ENCODE peak calls at places on chromosomes 7 and 10, in nine cellular contexts. S is BJ, X is H9, W is PC-3, D is HCT116, Y is gastrocnemius medialis, R is heart right ventricle, Z is sigmoid colon, O is thoracic aorta. F is an unnamed sample.
A peak's percentile ranks its signal among the peaks of the same experiment; 100 is the strongest.

GRCh38 chr10:79313911-79314439 is 33.3 kb upstream of the PPIF start:
- DNase-seq in S (no peak), Y (no peak), R (no peak), Z (no peak), O (no peak), D (no peak), X (no peak), W (no peak), F (no peak)

GRCh38 chr7:19665399-19666008 is 43.3 kb downstream of the POLR1F start:
- DNase-seq in S (no peak), Y (no peak), O (no peak), D (peak; percentile 12), Z (no peak), R (no peak), X (no peak), W (peak; percentile 50), F (no peak)

GRCh38 chr7:34991938-34992840 is 45.1 kb downstream of the DPY19L1 start:
- DNase-seq in Y (no peak), X (no peak), R (no peak), O (no peak), D (peak; percentile 39), S (no peak), Z (no peak), W (peak; percentile 75), F (no peak)

GRCh38 chr10:77264107-77264506 is 373.5 kb downstream of the KCNMA1 start:
- DNase-seq in S (no peak), O (no peak), X (no peak), D (no peak), W (peak; percentile 65), Z (no peak), Y (no peak), R (no peak), F (no peak)

GRCh38 chr10:1367938-1368697 is 311.9 kb downstream of the WDR37 start:
- DNase-seq in O (no peak), R (no peak), S (no peak), D (no peak), Y (no peak), Z (no peak), W (no peak), X (no peak), F (no peak)

GRCh38 chr10:97596101-97597055 is 6.9 kb downstream of the C10orf62 start:
- DNase-seq in Y (peak; percentile 76), Z (peak; percentile 89), S (peak; percentile 55), R (no peak), O (peak; percentile 63), D (peak; percentile 65), W (peak; percentile 69), X (no peak), F (peak; percentile 72)

GRCh38 chr7:157281221-157281998 is 55.4 kb upstream of the DNAJB6 start:
- DNase-seq in Z (no peak), S (no peak), O (no peak), Y (no peak), D (no peak), W (no peak), R (no peak), X (no peak), F (no peak)

GRCh38 chr7:128010392-128011078 is 20.7 kb downstream of the LRRC4 start:
- DNase-seq in R (no peak), S (no peak), Y (no peak), D (no peak), Z (no peak), X (no peak), O (no peak), W (no peak), F (no peak)

GRCh38 chr10:104435822-104436221 is 82.2 kb downstream of the CFAP58 start:
- DNase-seq in S (peak; percentile 29), Y (no peak), X (no peak), D (no peak), R (no peak), O (no peak), W (no peak), Z (no peak), F (no peak)

GRCh38 chr10:97000487-97001182 is 168.5 kb downstream of the LCOR start:
- DNase-seq in W (peak; percentile 70), O (no peak), X (peak; percentile 65), R (no peak), Z (no peak), Y (no peak), S (no peak), D (no peak), F (no peak)

GRCh38 chr7:114087674-114088539 is 169.1 kb upstream of the PPP1R3A start:
- DNase-seq in R (no peak), W (no peak), D (no peak), S (no peak), Y (peak; percentile 32), Z (peak; percentile 64), X (peak; percentile 52), O (no peak), F (no peak)

GRCh38 chr10:48577158-48577557 is 27.7 kb downstream of the ARHGAP22 start:
- DNase-seq in O (no peak), S (no peak), Z (no peak), Y (no peak), X (peak; percentile 4), W (no peak), D (no peak), R (no peak), F (no peak)

GRCh38 chr10:13382759-13383753 is 35.0 kb upstream of the SEPHS1 start:
- DNase-seq in W (peak; percentile 34), Y (no peak), S (no peak), D (no peak), O (no peak), Z (peak; percentile 12), R (no peak), X (peak; percentile 53), F (no peak)

GRCh38 chr10:18501198-18501597 is 150.2 kb downstream of the NSUN6 start:
- DNase-seq in X (no peak), Y (no peak), D (no peak), R (no peak), S (no peak), Z (no peak), O (no peak), W (peak; percentile 47), F (peak; percentile 43)

GRCh38 chr7:151310578-151310977 is 31.0 kb upstream of the NUB1 start:
- DNase-seq in S (no peak), X (no peak), W (peak; percentile 52), D (no peak), Z (no peak), R (no peak), Y (no peak), O (no peak), F (no peak)

GRCh38 chr10:91616124-91616523 is 16.7 kb downstream of the PPP1R3C start:
- DNase-seq in S (no peak), D (no peak), X (no peak), Z (no peak), O (no peak), Y (no peak), W (no peak), R (no peak), F (no peak)

GRCh38 chr10:100506596-100507356 is 12.9 kb downstream of the SEC31B start:
- DNase-seq in R (no peak), Z (no peak), S (no peak), Y (no peak), X (no peak), O (no peak), D (no peak), W (peak; percentile 70), F (no peak)

GRCh38 chr10:125940515-125940914 is 44.2 kb downstream of the FANK1 start:
- DNase-seq in W (no peak), O (no peak), Y (no peak), X (no peak), S (no peak), Z (no peak), D (no peak), R (no peak), F (no peak)

GRCh38 chr10:125933693-125934092 is 37.3 kb downstream of the FANK1 start:
- DNase-seq in X (no peak), R (no peak), W (no peak), S (no peak), Y (no peak), Z (no peak), D (no peak), O (no peak), F (no peak)

DNA sequence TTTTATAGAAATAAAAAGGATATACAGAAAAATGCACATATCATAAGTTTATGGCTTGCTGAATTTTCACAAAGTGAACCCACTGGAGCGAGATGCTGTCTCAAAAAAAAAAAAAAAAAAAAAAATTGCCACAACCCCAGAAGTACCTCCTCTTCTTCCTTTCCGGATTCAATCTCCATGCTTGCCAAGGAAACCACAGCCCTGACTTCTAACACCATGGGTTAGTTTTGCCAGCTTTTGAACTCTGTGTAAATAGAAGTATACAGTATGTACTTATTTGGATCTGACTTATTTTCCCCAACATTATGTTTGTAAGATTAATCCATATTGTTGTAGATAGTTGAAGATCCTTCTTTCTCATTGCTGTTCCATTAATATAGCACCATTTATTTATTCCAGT is 40.0 kb downstream of the FANK1 start:
- DNase-seq in O (no peak), S (no peak), R (no peak), X (no peak), W (peak; percentile 28), Z (no peak), D (no peak), Y (no peak), F (no peak)
- H3K27me3 ChIP-seq in O (no peaks in the 10 kb centered on the region), S (no peaks in the 10 kb centered on the region), R (no peaks in the 10 kb centered on the region), X (no peaks in the 10 kb centered on the region), W (no peaks in the 10 kb centered on the region), Z (no peaks in the 10 kb centered on the region), D (no peaks in the 10 kb centered on the region), Y (no peaks in the 10 kb centered on the region), F (no peaks in the 10 kb centered on the region)

DNA sequence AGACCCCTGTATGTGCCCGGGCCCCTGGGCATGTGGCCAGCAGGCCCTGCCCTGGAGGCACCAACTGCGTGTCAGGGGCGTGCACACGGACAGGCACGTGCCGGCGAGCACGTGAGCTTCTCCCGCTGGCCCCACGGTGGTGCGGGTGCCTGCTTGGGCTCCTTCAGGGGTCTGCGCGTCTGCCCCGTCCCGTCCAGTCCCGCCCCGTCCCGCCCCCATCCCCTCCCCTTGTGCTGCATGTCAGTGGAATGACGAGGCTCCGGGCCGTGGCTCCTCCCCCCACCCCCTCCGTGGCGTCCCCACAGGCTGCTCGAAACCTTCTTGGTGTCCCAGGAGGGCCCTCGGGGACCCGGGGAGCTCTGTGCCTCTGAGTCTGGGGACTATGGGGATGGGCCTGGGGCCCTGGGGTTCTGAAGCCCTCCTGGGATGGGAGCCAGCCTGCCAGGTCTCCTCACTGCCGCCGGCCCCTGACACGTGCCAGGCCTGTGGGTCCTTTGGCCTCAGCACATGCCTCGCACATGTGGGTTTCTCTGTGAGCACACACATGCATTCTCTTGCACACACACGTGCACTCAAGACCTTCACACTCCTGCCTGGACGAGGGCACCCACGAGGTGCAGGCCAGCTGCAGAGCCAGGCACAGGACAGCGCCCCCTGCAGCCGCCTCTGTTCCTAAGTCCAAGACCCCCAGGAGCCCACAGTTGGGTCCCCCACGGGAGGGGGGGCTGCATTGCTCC is 27.5 kb upstream of the AMZ1 start:
- DNase-seq in S (no peak), R (no peak), O (no peak), Y (no peak), X (no peak), Z (no peak), D (no peak), W (no peak), F (no peak)
- TF ChIP-seq CTCF in S (peak; percentile 48), R (peak; percentile 18), O (no peak), Y (no peak), X (peak; percentile 69), Z (no peak), D (no peak), W (peak; percentile 51), F (peak; percentile 50)

GRCh38 chr10:71396084-71396713 is 521 bp upstream of the CDH23 start:
- DNase-seq in R (peak; percentile 66), Z (peak; percentile 75), W (no peak), S (no peak), D (no peak), X (peak; percentile 84), O (no peak), Y (peak; percentile 36), F (no peak)
- H3K27me3 ChIP-seq in R (peaks cover 24% of the 10 kb centered on the region), Z (peaks cover 46% of the 10 kb centered on the region), W (peaks cover 22% of the 10 kb centered on the region), S (peaks cover 50% of the 10 kb centered on the region), D (no peaks in the 10 kb centered on the region), X (peaks cover 25% of the 10 kb centered on the region), O (no peaks in the 10 kb centered on the region), Y (peaks cover 41% of the 10 kb centered on the region), F (peaks cover 72% of the 10 kb centered on the region)

GRCh38 chr10:78290131-78290750 is 256.6 kb downstream of the RPS24 start:
- DNase-seq in W (no peak), X (peak; percentile 45), Y (no peak), R (no peak), D (no peak), S (no peak), O (no peak), Z (no peak), F (no peak)
- TF ChIP-seq CTCF in W (peak; percentile 32), X (peak; percentile 34), Y (no peak), R (no peak), D (no peak), S (no peak), O (no peak), Z (no peak), F (no peak)